ENCODE peak calls at places on chromosomes 6 and 20, in five cellular contexts. L, J, S, E and O are unnamed samples.

GRCh38 chr6:31776563-31776960 is 566 bp downstream of the VWA7 start:
- DNase-seq in L (no peak), J (no peak), S (no peak), E (no peak), O (no peak)

GRCh38 chr6:7974932-7975763 is 64.6 kb upstream of the TXNDC5 start:
- DNase-seq in L (peak; percentile 67), J (no peak), S (no peak), E (peak; percentile 100), O (peak; percentile 65)

GRCh38 chr6:77401231-77401630 is 62.1 kb downstream of the HTR1B start:
- DNase-seq in L (no peak), J (no peak), S (no peak), E (no peak), O (no peak)

GRCh38 chr6:136290406-136291010 is 862 bp upstream of the BCLAF1 start:
- DNase-seq in L (peak; percentile 35), J (peak; percentile 44), S (peak; percentile 56), E (peak; percentile 80), O (peak; percentile 72)

GRCh38 chr20:20665933-20666332 is 46.5 kb downstream of the RALGAPA2 start:
- DNase-seq in L (no peak), J (no peak), S (no peak), E (no peak), O (no peak)

GRCh38 chr6:99746261-99746895 is 139.7 kb downstream of the PRDM13 start:
- DNase-seq in L (peak; percentile 38), J (peak; percentile 20), S (peak; percentile 66), E (peak; percentile 48), O (peak; percentile 11)

GRCh38 chr6:11613858-11614257 is 76.3 kb downstream of the TMEM170B start:
- DNase-seq in L (no peak), J (no peak), S (no peak), E (no peak), O (peak; percentile 8)

GRCh38 chr6:11209941-11210340 is 22.5 kb downstream of the NEDD9 start:
- DNase-seq in L (no peak), J (no peak), S (no peak), E (no peak), O (no peak)

GRCh38 chr6:165864925-165865324 is 201.9 kb upstream of the PDE10A start:
- DNase-seq in L (no peak), J (no peak), S (no peak), E (no peak), O (no peak)

GRCh38 chr20:2528671-2529070 is 7.7 kb upstream of the TMC2 start:
- DNase-seq in L (no peak), J (no peak), S (no peak), E (no peak), O (no peak)

GRCh38 chr6:154510144-154510905 is at the start of gene CNKSR3:
- DNase-seq in L (peak; percentile 89), J (no peak), S (peak; percentile 87), E (peak; percentile 95), O (peak; percentile 64)

GRCh38 chr6:89978749-89979145 is 84.5 kb downstream of the GJA10 start:
- DNase-seq in L (no peak), J (no peak), S (no peak), E (no peak), O (no peak)

GRCh38 chr6:195861-196360 is 96.4 kb upstream of the DUSP22 start:
- DNase-seq in L (no peak), J (no peak), S (no peak), E (no peak), O (no peak)

GRCh38 chr6:169997187-169997929 is 245.9 kb downstream of the ERMARD start:
- DNase-seq in L (no peak), J (no peak), S (no peak), E (no peak), O (no peak)

GRCh38 chr6:116779569-116780164 is 14.1 kb upstream of the FAM162B start:
- DNase-seq in L (peak; percentile 11), J (no peak), S (peak; percentile 47), E (peak; percentile 58), O (peak; percentile 6)

GRCh38 chr6:3961581-3962225 is 112.5 kb downstream of the FAM50B start:
- DNase-seq in L (no peak), J (no peak), S (no peak), E (no peak), O (no peak)

GRCh38 chr6:40340957-40341356 is 246.2 kb downstream of the LRFN2 start:
- DNase-seq in L (no peak), J (no peak), S (no peak), E (no peak), O (no peak)

GRCh38 chr6:157314705-157315321 is 8.5 kb downstream of the TMEM242 start:
- DNase-seq in L (peak; percentile 35), J (peak; percentile 42), S (no peak), E (peak; percentile 76), O (peak; percentile 40)

GRCh38 chr6:125100018-125100652 is 53.4 kb upstream of the TPD52L1 start:
- DNase-seq in L (no peak), J (no peak), S (no peak), E (no peak), O (no peak)

GRCh38 chr6:61682562-61682961 is 603.5 kb downstream of the KHDRBS2 start:
- DNase-seq in L (no peak), J (no peak), S (no peak), E (no peak), O (no peak)

GRCh38 chr6:157840776-157841175 is 17.7 kb downstream of the SNX9 start:
- DNase-seq in L (no peak), J (no peak), S (no peak), E (no peak), O (peak; percentile 10)

GRCh38 chr6:119355157-119355556 is 5.6 kb upstream of the MAN1A1 start:
- DNase-seq in L (no peak), J (no peak), S (no peak), E (no peak), O (no peak)

GRCh38 chr20:31681128-31681727 is 41.4 kb downstream of the BCL2L1 start:
- DNase-seq in L (no peak), J (no peak), S (no peak), E (no peak), O (no peak)

GRCh38 chr6:167396659-167397490 is 72.0 kb downstream of the TTLL2 start:
- DNase-seq in L (no peak), J (no peak), S (no peak), E (peak; percentile 81), O (no peak)

GRCh38 chr6:137157601-137158000 is 15.8 kb downstream of the IL22RA2 start:
- DNase-seq in L (no peak), J (no peak), S (no peak), E (no peak), O (no peak)

GRCh38 chr6:28675600-28675999 is 149.9 kb downstream of the GPX5 start:
- DNase-seq in L (no peak), J (no peak), S (no peak), E (peak; percentile 69), O (no peak)

GRCh38 chr6:109877028-109877726 is 100.9 kb upstream of the GPR6 start:
- DNase-seq in L (no peak), J (no peak), S (no peak), E (no peak), O (no peak)

GRCh38 chr6:57324538-57324937 is 7.1 kb downstream of the PRIM2 start:
- DNase-seq in L (peak; percentile 15), J (no peak), S (no peak), E (no peak), O (no peak)

GRCh38 chr6:167849846-167850459 is 23.2 kb downstream of the AFDN start:
- DNase-seq in L (no peak), J (no peak), S (no peak), E (peak; percentile 86), O (peak; percentile 21)

GRCh38 chr6:12587096-12587495 is 129.5 kb upstream of the PHACTR1 start:
- DNase-seq in L (no peak), J (no peak), S (no peak), E (no peak), O (no peak)

GRCh38 chr20:38179846-38180245 is 14.8 kb upstream of the TGM2 start:
- DNase-seq in L (no peak), J (no peak), S (no peak), E (no peak), O (no peak)

GRCh38 chr6:107491791-107492674 is 2.1 kb downstream of the SOBP start:
- DNase-seq in L (no peak), J (no peak), S (no peak), E (peak; percentile 24), O (no peak)
- TF ChIP-seq HDAC2 in L (no peak), J (no peak), S (no peak), E (no peak), O (no peak)

GRCh38 chr20:36700438-36700837 is 45.5 kb downstream of the NDRG3 start:
- DNase-seq in L (no peak), J (no peak), S (no peak), E (peak; percentile 27), O (no peak)

GRCh38 chr20:36709126-36709525 is 36.8 kb downstream of the NDRG3 start:
- DNase-seq in L (no peak), J (no peak), S (no peak), E (no peak), O (no peak)

GRCh38 chr20:36703530-36703929 is 42.4 kb downstream of the NDRG3 start:
- DNase-seq in L (no peak), J (no peak), S (no peak), E (no peak), O (no peak)
- TF ChIP-seq RAD21 in L (no peak), J (no peak), S (no peak), E (no peak), O (no peak)

DNA sequence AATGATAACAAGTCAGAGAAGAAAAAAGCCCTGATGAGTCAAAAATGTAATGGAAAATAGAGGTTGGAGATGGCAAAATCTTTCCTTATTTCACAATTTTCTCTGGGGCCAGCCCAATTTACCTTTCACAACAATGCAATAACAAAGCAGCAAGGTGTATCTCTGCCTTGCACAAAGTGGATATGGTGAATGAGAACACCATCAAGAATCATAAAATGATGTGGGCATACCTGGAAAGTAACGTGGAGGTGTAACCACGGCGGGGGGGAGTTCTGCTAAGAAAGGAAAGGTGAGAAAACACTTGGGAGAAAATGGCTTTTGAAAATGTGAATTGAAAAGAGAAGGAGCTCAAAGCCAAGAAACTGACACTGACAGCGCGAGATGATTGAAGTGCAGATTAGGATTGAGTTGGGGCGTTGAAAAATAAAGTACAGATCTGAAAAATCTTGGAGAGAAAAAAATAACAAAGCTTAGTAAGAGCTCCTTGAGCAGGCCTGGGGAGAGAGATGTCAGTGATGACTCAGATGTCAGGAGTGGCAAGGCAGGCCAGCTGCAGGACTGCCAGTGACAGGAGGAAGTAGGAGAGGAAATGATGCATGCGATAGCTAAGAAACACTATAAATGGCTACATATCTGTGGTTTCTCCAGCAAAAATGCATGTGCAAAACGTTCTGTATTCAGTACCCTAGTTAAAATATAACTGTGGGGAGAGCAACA is 26.2 kb downstream of the ARHGAP18 start:
- DNase-seq in L (peak; percentile 74), J (peak; percentile 88), S (no peak), E (peak; percentile 96), O (peak; percentile 86)
- TF ChIP-seq HDAC2 in L (peak; percentile 96), J (no peak), S (no peak), E (peak; percentile 91), O (no peak)

DNA sequence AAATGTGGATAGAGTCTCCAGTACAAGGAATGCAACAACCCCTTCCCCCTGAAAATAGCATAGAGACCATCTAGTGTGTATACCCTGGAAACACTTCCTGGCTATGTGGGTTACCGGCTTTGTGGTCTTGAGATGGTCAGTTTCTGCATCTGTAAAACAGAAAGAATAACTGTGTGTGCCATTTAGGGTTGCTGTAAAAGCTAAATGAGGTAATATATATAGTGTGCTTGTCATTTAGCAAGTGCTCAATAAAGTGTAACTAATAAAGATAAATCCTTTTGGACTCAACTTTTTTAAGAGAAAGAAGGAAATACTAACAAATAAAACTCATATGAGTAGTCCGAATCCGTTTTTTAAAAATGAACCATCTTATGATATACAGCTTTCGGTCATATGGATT is 109.1 kb downstream of the SOBP start:
- DNase-seq in L (no peak), J (no peak), S (no peak), E (no peak), O (no peak)
- TF ChIP-seq RAD21 in L (no peak), J (no peak), S (no peak), E (no peak), O (no peak)